ENCODE peak calls at places on chromosomes 13 and 19, in nine cellular contexts. One of them, this sample, is unnamed.

GRCh38 chr13:93476175-93476574 is 249.6 kb downstream of the GPC6 start:
- DNase-seq in NCI-H1105: no peak
- DNase-seq in activated CD4-positive, alpha-beta T cell treated with anti-CD3 and anti-CD28 coated beads for 48 hours: no peak
- DNase-seq in NCI-H524 treated with DMSO at 0.1 percent for 48 hours: no peak
- DNase-seq in amygdala: no peak
- DNase-seq in OCI-M1: no peak
- DNase-seq in caudate nucleus: no peak
- DNase-seq in activated T-cell treated with anti-CD3 and anti-CD28 coated beads, Interleukin-2, amount 50 U/mL, for 24 hours: no peak
- DNase-seq in cerebellar cortex: no peak
- DNase-seq in this sample: no peak

GRCh38 chr13:75430618-75431209 is 51.3 kb downstream of the TBC1D4 start:
- DNase-seq in NCI-H1105: no peak
- DNase-seq in activated CD4-positive, alpha-beta T cell treated with anti-CD3 and anti-CD28 coated beads for 48 hours: no peak
- DNase-seq in NCI-H524 treated with DMSO at 0.1 percent for 48 hours: peak; percentile 89
- DNase-seq in amygdala: no peak
- DNase-seq in OCI-M1: no peak
- DNase-seq in caudate nucleus: no peak
- DNase-seq in activated T-cell treated with anti-CD3 and anti-CD28 coated beads, Interleukin-2, amount 50 U/mL, for 24 hours: no peak
- DNase-seq in cerebellar cortex: peak; percentile 18
- DNase-seq in this sample: peak; percentile 12

GRCh38 chr19:45154064-45154827 is 6.5 kb downstream of the NKPD1 start:
- DNase-seq in NCI-H1105: no peak
- DNase-seq in activated CD4-positive, alpha-beta T cell treated with anti-CD3 and anti-CD28 coated beads for 48 hours: peak; percentile 42
- DNase-seq in NCI-H524 treated with DMSO at 0.1 percent for 48 hours: no peak
- DNase-seq in amygdala: no peak
- DNase-seq in OCI-M1: peak; percentile 93
- DNase-seq in caudate nucleus: no peak
- DNase-seq in activated T-cell treated with anti-CD3 and anti-CD28 coated beads, Interleukin-2, amount 50 U/mL, for 24 hours: no peak
- DNase-seq in cerebellar cortex: no peak
- DNase-seq in this sample: no peak

GRCh38 chr13:109288151-109288709 is 498.2 kb downstream of the IRS2 start:
- DNase-seq in NCI-H1105: no peak
- DNase-seq in activated CD4-positive, alpha-beta T cell treated with anti-CD3 and anti-CD28 coated beads for 48 hours: no peak
- DNase-seq in NCI-H524 treated with DMSO at 0.1 percent for 48 hours: no peak
- DNase-seq in amygdala: no peak
- DNase-seq in OCI-M1: no peak
- DNase-seq in caudate nucleus: no peak
- DNase-seq in activated T-cell treated with anti-CD3 and anti-CD28 coated beads, Interleukin-2, amount 50 U/mL, for 24 hours: no peak
- DNase-seq in cerebellar cortex: no peak
- DNase-seq in this sample: no peak

GRCh38 chr19:47682939-47683338 is 30.3 kb upstream of the EHD2 start:
- DNase-seq in NCI-H1105: no peak
- DNase-seq in activated CD4-positive, alpha-beta T cell treated with anti-CD3 and anti-CD28 coated beads for 48 hours: no peak
- DNase-seq in NCI-H524 treated with DMSO at 0.1 percent for 48 hours: no peak
- DNase-seq in amygdala: no peak
- DNase-seq in OCI-M1: peak; percentile 84
- DNase-seq in caudate nucleus: no peak
- DNase-seq in activated T-cell treated with anti-CD3 and anti-CD28 coated beads, Interleukin-2, amount 50 U/mL, for 24 hours: no peak
- DNase-seq in cerebellar cortex: peak; percentile 29
- DNase-seq in this sample: no peak

GRCh38 chr19:35693835-35694599 is 10.3 kb upstream of the ZBTB32 start:
- DNase-seq in NCI-H1105: peak; percentile 86
- DNase-seq in activated CD4-positive, alpha-beta T cell treated with anti-CD3 and anti-CD28 coated beads for 48 hours: peak; percentile 94
- DNase-seq in NCI-H524 treated with DMSO at 0.1 percent for 48 hours: peak; percentile 39
- DNase-seq in amygdala: peak; percentile 69
- DNase-seq in OCI-M1: peak; percentile 96
- DNase-seq in caudate nucleus: peak; percentile 53
- DNase-seq in activated T-cell treated with anti-CD3 and anti-CD28 coated beads, Interleukin-2, amount 50 U/mL, for 24 hours: peak; percentile 90
- DNase-seq in cerebellar cortex: peak; percentile 93
- DNase-seq in this sample: peak; percentile 76

GRCh38 chr13:99870541-99870940 is 101.0 kb downstream of the ZIC5 start:
- DNase-seq in NCI-H1105: peak; percentile 15
- DNase-seq in activated CD4-positive, alpha-beta T cell treated with anti-CD3 and anti-CD28 coated beads for 48 hours: no peak
- DNase-seq in NCI-H524 treated with DMSO at 0.1 percent for 48 hours: no peak
- DNase-seq in amygdala: no peak
- DNase-seq in OCI-M1: no peak
- DNase-seq in caudate nucleus: no peak
- DNase-seq in activated T-cell treated with anti-CD3 and anti-CD28 coated beads, Interleukin-2, amount 50 U/mL, for 24 hours: no peak
- DNase-seq in cerebellar cortex: no peak
- DNase-seq in this sample: no peak

GRCh38 chr13:51793570-51794273 is 10.2 kb downstream of the DHRS12 start:
- DNase-seq in NCI-H1105: no peak
- DNase-seq in activated CD4-positive, alpha-beta T cell treated with anti-CD3 and anti-CD28 coated beads for 48 hours: peak; percentile 79
- DNase-seq in NCI-H524 treated with DMSO at 0.1 percent for 48 hours: no peak
- DNase-seq in amygdala: no peak
- DNase-seq in OCI-M1: peak; percentile 64
- DNase-seq in caudate nucleus: no peak
- DNase-seq in activated T-cell treated with anti-CD3 and anti-CD28 coated beads, Interleukin-2, amount 50 U/mL, for 24 hours: peak; percentile 53
- DNase-seq in cerebellar cortex: no peak
- DNase-seq in this sample: no peak

This sample was measured in C1 segment of cervical spinal cord.